ENCODE peak calls at places on chromosomes 3 and 15, in six cellular contexts. One of them, this sample, is unnamed.

GRCh38 chr3:59444676-59445075 is 394.9 kb upstream of the CFAP20DC start:
- DNase-seq in A549: no peak
- DNase-seq in H1: no peak
- DNase-seq in HepG2: no peak
- DNase-seq in endothelial cell of umbilical vein: no peak
- DNase-seq in K562: no peak
- DNase-seq in this sample: no peak

GRCh38 chr3:126442099-126442848 is 33.4 kb downstream of the ZXDC start:
- DNase-seq in A549: no peak
- DNase-seq in H1: no peak
- DNase-seq in HepG2: no peak
- DNase-seq in endothelial cell of umbilical vein: no peak
- DNase-seq in K562: no peak
- DNase-seq in this sample: no peak

GRCh38 chr3:55329849-55330248 is 157.3 kb downstream of the WNT5A start:
- DNase-seq in A549: no peak
- DNase-seq in H1: no peak
- DNase-seq in HepG2: no peak
- DNase-seq in endothelial cell of umbilical vein: no peak
- DNase-seq in K562: no peak
- DNase-seq in this sample: no peak

GRCh38 chr3:37824090-37824953 is 37.4 kb upstream of the CTDSPL start:
- DNase-seq in A549: no peak
- DNase-seq in H1: no peak
- DNase-seq in HepG2: no peak
- DNase-seq in endothelial cell of umbilical vein: no peak
- DNase-seq in K562: no peak
- DNase-seq in this sample: no peak

GRCh38 chr15:96670389-96670788 is 339.9 kb downstream of the NR2F2 start:
- DNase-seq in A549: no peak
- DNase-seq in H1: no peak
- DNase-seq in HepG2: no peak
- DNase-seq in endothelial cell of umbilical vein: no peak
- DNase-seq in K562: no peak
- DNase-seq in this sample: no peak

GRCh38 chr3:156259896-156260788 is 139.8 kb downstream of the KCNAB1 start:
- DNase-seq in A549: no peak
- DNase-seq in H1: no peak
- DNase-seq in HepG2: no peak
- DNase-seq in endothelial cell of umbilical vein: peak
- DNase-seq in K562: no peak
- DNase-seq in this sample: no peak

GRCh38 chr3:53628546-53629395 is 134.4 kb downstream of the CACNA1D start:
- DNase-seq in A549: no peak
- DNase-seq in H1: peak
- DNase-seq in HepG2: no peak
- DNase-seq in endothelial cell of umbilical vein: no peak
- DNase-seq in K562: no peak
- DNase-seq in this sample: no peak

GRCh38 chr3:33636125-33636855 is 81.8 kb downstream of the CLASP2 start:
- DNase-seq in A549: peak
- DNase-seq in H1: no peak
- DNase-seq in HepG2: peak
- DNase-seq in endothelial cell of umbilical vein: peak
- DNase-seq in K562: peak
- DNase-seq in this sample: no peak

GRCh38 chr3:111895079-111895478 is 36.0 kb downstream of the PHLDB2 start:
- DNase-seq in A549: peak
- DNase-seq in H1: no peak
- DNase-seq in HepG2: peak
- DNase-seq in endothelial cell of umbilical vein: peak
- DNase-seq in K562: no peak
- DNase-seq in this sample: no peak
- TF ChIP-seq CTCF in A549: peak
- TF ChIP-seq CTCF in H1: peak
- TF ChIP-seq CTCF in HepG2: peak
- TF ChIP-seq CTCF in endothelial cell of umbilical vein: peak
- TF ChIP-seq CTCF in K562: no peak
- TF ChIP-seq CTCF in this sample: no peak

DNA sequence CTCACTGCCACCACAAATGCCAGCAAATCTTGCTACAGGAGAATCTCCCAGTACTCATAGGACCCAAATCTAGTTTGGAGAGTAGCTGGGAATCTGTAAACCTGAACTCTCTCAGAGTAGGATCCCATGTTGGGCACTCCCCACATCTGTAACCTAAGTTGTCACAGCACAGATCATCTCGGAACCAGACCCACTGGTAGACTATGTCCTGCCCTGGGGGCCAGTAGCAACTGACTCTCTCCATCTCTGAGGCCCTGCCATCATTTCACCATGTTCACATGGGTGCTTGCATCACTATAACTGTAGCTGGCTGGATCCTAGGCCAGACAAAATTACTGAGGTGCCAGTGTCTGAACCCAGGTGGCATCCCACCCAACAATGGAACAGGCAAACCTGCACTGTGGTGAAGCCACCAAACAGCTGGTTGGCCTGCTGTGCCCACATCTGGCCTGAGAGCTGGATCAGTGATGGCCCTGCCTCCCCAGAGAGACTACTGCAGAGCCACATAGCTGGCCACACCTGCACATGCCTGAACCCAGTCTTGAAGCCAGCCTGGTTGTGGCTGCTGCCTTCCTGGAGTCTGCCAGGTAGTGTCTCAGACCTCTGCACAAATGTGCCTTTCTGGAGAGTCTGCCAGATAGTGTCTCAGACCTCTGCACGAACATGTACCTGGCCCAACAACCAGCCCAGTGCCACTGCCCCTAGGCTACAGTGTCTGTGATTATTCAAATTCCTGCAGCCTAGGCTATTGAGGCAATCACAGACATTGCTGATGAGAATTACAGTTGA is 82.0 kb downstream of the ISL2 start:
- DNase-seq in A549: no peak
- DNase-seq in H1: no peak
- DNase-seq in HepG2: no peak
- DNase-seq in endothelial cell of umbilical vein: no peak
- DNase-seq in K562: no peak
- DNase-seq in this sample: no peak
- TF ChIP-seq JUN in A549: no peak
- TF ChIP-seq JUN in H1: no peak
- TF ChIP-seq JUN in HepG2: no peak
- TF ChIP-seq JUN in endothelial cell of umbilical vein: no peak
- TF ChIP-seq JUN in K562: no peak
- TF ChIP-seq JUN in this sample: no peak

GRCh38 chr3:176359211-176359610 is 838.1 kb downstream of the TBL1XR1 start:
- DNase-seq in A549: no peak
- DNase-seq in H1: no peak
- DNase-seq in HepG2: no peak
- DNase-seq in endothelial cell of umbilical vein: no peak
- DNase-seq in K562: no peak
- DNase-seq in this sample: no peak
- TF ChIP-seq CTCF in A549: no peak
- TF ChIP-seq CTCF in H1: peak
- TF ChIP-seq CTCF in HepG2: no peak
- TF ChIP-seq CTCF in endothelial cell of umbilical vein: peak
- TF ChIP-seq CTCF in K562: no peak
- TF ChIP-seq CTCF in this sample: no peak

GRCh38 chr3:177473184-177473583 is 275.9 kb upstream of the TBL1XR1 start:
- DNase-seq in A549: no peak
- DNase-seq in H1: no peak
- DNase-seq in HepG2: no peak
- DNase-seq in endothelial cell of umbilical vein: no peak
- DNase-seq in K562: no peak
- DNase-seq in this sample: no peak
- TF ChIP-seq JUN in A549: no peak
- TF ChIP-seq JUN in H1: no peak
- TF ChIP-seq JUN in HepG2: no peak
- TF ChIP-seq JUN in endothelial cell of umbilical vein: no peak
- TF ChIP-seq JUN in K562: no peak
- TF ChIP-seq JUN in this sample: no peak

This sample was measured in WTC11.